ENCODE peak calls at places on chromosomes 5 and 9, in nine cellular contexts. C, U, Y, Q, H, T, D, S and Z are unnamed samples.

GRCh38 chr5:35133186-35133585 is 85.4 kb upstream of the AGXT2 start:
- DNase-seq in U (no peak), S (no peak), C (no peak), Y (no peak), Q (no peak), T (no peak), H (no peak), D (no peak), Z (no peak)

GRCh38 chr5:10627185-10628115 is 63.6 kb downstream of the ANKRD33B start:
- DNase-seq in D (peak), U (peak), Q (peak), S (peak), T (peak), C (peak), H (peak), Y (peak), Z (peak)

GRCh38 chr5:64207978-64208377 is 42.3 kb downstream of the RNF180 start:
- DNase-seq in H (no peak), Q (no peak), C (no peak), Y (no peak), D (no peak), U (no peak), S (no peak), T (no peak), Z (no peak)

GRCh38 chr5:50711280-50711679 is 44.8 kb downstream of the PARP8 start:
- DNase-seq in Q (peak), T (no peak), Y (no peak), C (no peak), H (no peak), D (no peak), S (no peak), U (peak), Z (no peak)

GRCh38 chr9:130144703-130145102 is 27.5 kb upstream of the NCS1 start:
- DNase-seq in Y (no peak), H (no peak), U (no peak), Q (no peak), S (peak), D (no peak), T (no peak), C (peak), Z (no peak)

GRCh38 chr9:97132865-97133264 is 93.9 kb upstream of the CTSV start:
- DNase-seq in U (no peak), D (no peak), T (no peak), S (no peak), H (no peak), Q (no peak), Y (no peak), C (no peak), Z (no peak)

GRCh38 chr5:58286741-58287140 is 173.1 kb downstream of the PLK2 start:
- DNase-seq in Q (no peak), S (no peak), U (no peak), D (no peak), Y (no peak), C (no peak), T (no peak), H (no peak), Z (no peak)

GRCh38 chr5:148740966-148741742 is 85.3 kb upstream of the ADRB2 start:
- DNase-seq in T (peak), S (no peak), U (peak), H (no peak), Y (peak), C (no peak), D (no peak), Q (peak), Z (no peak)

GRCh38 chr5:116939641-116940040 is 365.0 kb upstream of the SEMA6A start:
- DNase-seq in C (no peak), U (no peak), Q (no peak), H (no peak), S (no peak), D (no peak), T (no peak), Y (no peak), Z (no peak)

GRCh38 chr5:143134269-143134668 is 269.2 kb downstream of the NR3C1 start:
- DNase-seq in U (no peak), S (no peak), D (no peak), T (no peak), H (no peak), C (no peak), Q (peak), Y (peak), Z (no peak)

GRCh38 chr5:171336486-171337206 is 27.6 kb downstream of the TLX3 start:
- DNase-seq in U (no peak), C (no peak), T (no peak), S (no peak), D (peak), Y (peak), H (peak), Q (peak), Z (peak)

GRCh38 chr5:19067741-19068140 is 920.3 kb downstream of the CDH18 start:
- DNase-seq in Q (no peak), D (no peak), H (no peak), S (no peak), T (no peak), U (no peak), C (no peak), Y (no peak), Z (no peak)

GRCh38 chr5:157998021-157998504 is 139.1 kb upstream of the CLINT1 start:
- DNase-seq in C (no peak), Y (no peak), S (no peak), Q (peak), D (no peak), H (no peak), T (no peak), U (no peak), Z (peak)

GRCh38 chr9:8338742-8339425 is 539.3 kb upstream of the DMAC1 start:
- DNase-seq in H (no peak), C (no peak), Y (no peak), S (no peak), D (no peak), T (no peak), U (no peak), Q (no peak), Z (no peak)

GRCh38 chr5:31551878-31552277 is 19.8 kb downstream of the C5orf22 start:
- DNase-seq in Y (no peak), U (no peak), D (no peak), H (no peak), C (no peak), T (no peak), S (no peak), Q (no peak), Z (no peak)

GRCh38 chr5:154647760-154648143 is 107.4 kb upstream of the LARP1 start:
- DNase-seq in Y (no peak), Q (no peak), T (no peak), S (no peak), U (no peak), D (no peak), H (no peak), C (no peak), Z (no peak)

GRCh38 chr9:69758001-69758730 is 1.6 kb downstream of the PTAR1 start:
- DNase-seq in H (no peak), Q (no peak), Y (peak), U (no peak), D (no peak), S (no peak), T (no peak), C (no peak), Z (no peak)

GRCh38 chr9:36559036-36559695 is 13.5 kb upstream of the MELK start:
- DNase-seq in C (no peak), H (no peak), U (no peak), T (no peak), Y (no peak), Q (no peak), S (no peak), D (no peak), Z (no peak)

GRCh38 chr5:96172436-96172835 is 210.8 kb upstream of the ELL2 start:
- DNase-seq in U (no peak), D (no peak), Q (no peak), H (no peak), S (no peak), T (no peak), C (no peak), Y (no peak), Z (no peak)

GRCh38 chr5:147479949-147480348 is 29.9 kb downstream of the DPYSL3 start:
- DNase-seq in Q (no peak), D (no peak), C (no peak), T (no peak), H (no peak), Y (no peak), S (no peak), U (no peak), Z (no peak)

GRCh38 chr5:108484035-108484434 is 102.1 kb upstream of the FBXL17 start:
- DNase-seq in U (no peak), D (no peak), S (no peak), C (no peak), T (no peak), H (no peak), Q (no peak), Y (no peak), Z (no peak)

DNA sequence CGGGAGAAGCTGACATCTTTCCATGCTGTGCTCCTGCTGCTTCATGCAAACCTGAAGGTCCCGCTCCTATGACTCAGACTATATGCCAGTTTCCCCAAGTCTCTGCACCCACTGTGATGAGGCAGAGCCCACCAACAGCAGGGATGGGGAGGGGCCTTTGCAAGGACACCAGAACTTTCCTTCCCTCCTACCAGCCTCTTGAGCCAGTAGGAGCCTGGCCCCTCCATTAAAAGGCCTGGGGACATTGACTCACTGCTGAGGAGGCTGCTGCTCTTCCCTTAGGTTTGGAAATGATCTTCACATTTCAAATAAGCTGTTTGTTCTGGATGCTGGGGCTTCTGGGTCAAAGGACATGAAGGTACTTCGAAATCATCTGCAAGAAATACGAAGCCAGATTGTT is 26.1 kb upstream of the CTSL start:
- DNase-seq in Y (no peak), T (no peak), C (no peak), Q (no peak), H (no peak), U (no peak), D (no peak), S (no peak), Z (no peak)
- H3K27ac ChIP-seq in Y (no peak), T (no peak), C (no peak), Q (no peak), H (no peak), U (no peak), D (no peak), S (no peak), Z (no peak)

GRCh38 chr9:16221822-16222547 is 648.5 kb downstream of the BNC2 start:
- DNase-seq in S (no peak), C (no peak), H (no peak), Y (no peak), T (no peak), D (no peak), Q (no peak), U (no peak), Z (no peak)
- H3K27ac ChIP-seq in S (no peak), C (peak), H (no peak), Y (no peak), T (no peak), D (no peak), Q (no peak), U (no peak), Z (no peak)

GRCh38 chr5:172758836-172759149 is 12.2 kb downstream of the DUSP1 start:
- DNase-seq in S (no peak), Y (no peak), U (no peak), D (no peak), Q (no peak), C (no peak), T (no peak), H (no peak), Z (no peak)

GRCh38 chr5:172758077-172758835 is 12.7 kb downstream of the DUSP1 start:
- DNase-seq in H (no peak), D (no peak), Y (peak), Q (peak), T (peak), S (no peak), C (no peak), U (no peak), Z (no peak)

GRCh38 chr5:172756764-172757393 is 14.1 kb downstream of the DUSP1 start:
- DNase-seq in Q (no peak), U (no peak), Y (no peak), H (no peak), C (no peak), D (no peak), S (no peak), T (no peak), Z (no peak)

GRCh38 chr5:172754957-172755356 is 16.0 kb downstream of the DUSP1 start:
- DNase-seq in C (no peak), U (no peak), S (no peak), D (no peak), Y (no peak), Q (no peak), H (no peak), T (no peak), Z (no peak)

DNA sequence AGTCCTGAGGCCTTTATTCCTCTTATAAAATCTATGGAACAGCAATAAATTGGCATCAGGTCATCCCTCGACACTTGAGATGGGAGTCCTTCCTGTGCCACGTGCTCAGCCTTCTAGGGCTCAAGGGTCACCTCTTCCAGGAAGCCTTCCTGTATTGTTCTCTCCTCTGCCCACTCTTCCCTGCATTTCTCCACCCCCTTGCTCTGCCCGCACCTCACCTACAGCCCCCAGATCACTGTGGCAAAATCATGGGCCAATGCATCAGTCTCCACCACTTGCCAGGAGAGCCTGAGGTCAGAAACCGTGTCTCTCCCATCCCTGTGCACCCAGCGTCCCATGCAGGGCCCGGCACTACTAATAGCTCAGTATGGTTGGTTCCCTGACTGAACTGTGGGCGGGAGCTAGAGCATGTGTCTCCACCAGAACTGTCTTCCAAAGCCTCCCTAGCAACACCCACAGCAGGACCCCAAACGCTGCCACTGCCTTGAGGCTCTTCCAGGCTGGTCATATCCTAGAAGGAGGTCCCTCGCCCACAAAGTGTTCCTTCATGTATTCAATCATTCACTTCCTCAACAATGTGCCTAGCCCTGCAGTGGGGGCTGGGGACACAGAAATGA is 13.5 kb downstream of the DUSP1 start:
- DNase-seq in U (no peak), C (no peak), S (no peak), D (no peak), H (no peak), Q (no peak), Y (no peak), T (peak), Z (no peak)
- H3K27ac ChIP-seq in U (no peak), C (peak), S (no peak), D (no peak), H (no peak), Q (no peak), Y (peak), T (peak), Z (no peak)

DNA sequence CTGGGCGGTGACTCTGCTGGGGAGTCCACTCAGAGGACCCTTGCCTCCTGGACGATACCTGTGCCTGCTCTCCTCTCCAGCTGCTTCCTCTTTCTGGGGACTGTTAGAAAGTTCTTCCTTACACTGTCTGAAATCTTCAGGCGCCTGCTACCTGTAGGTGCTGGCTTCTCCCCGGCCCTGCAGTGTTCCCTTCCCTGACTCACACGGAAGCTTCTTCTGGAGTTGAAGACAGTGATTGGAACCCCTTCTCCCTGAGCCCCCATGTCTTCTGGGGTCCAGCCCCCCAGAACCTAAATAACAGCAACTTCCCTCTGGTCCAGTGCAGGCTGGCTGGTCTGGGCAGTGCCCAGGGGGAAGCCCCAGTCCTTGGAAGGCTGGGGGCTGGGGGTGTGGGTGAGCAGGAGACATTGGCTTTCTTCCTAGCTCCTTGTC is 652 bp downstream of the GSN start:
- DNase-seq in Y (peak), S (peak), C (no peak), T (peak), H (no peak), Q (no peak), U (no peak), D (no peak), Z (no peak)
- H3K27ac ChIP-seq in Y (peak), S (peak), C (peak), T (peak), H (peak), Q (peak), U (no peak), D (peak), Z (peak)

DNA sequence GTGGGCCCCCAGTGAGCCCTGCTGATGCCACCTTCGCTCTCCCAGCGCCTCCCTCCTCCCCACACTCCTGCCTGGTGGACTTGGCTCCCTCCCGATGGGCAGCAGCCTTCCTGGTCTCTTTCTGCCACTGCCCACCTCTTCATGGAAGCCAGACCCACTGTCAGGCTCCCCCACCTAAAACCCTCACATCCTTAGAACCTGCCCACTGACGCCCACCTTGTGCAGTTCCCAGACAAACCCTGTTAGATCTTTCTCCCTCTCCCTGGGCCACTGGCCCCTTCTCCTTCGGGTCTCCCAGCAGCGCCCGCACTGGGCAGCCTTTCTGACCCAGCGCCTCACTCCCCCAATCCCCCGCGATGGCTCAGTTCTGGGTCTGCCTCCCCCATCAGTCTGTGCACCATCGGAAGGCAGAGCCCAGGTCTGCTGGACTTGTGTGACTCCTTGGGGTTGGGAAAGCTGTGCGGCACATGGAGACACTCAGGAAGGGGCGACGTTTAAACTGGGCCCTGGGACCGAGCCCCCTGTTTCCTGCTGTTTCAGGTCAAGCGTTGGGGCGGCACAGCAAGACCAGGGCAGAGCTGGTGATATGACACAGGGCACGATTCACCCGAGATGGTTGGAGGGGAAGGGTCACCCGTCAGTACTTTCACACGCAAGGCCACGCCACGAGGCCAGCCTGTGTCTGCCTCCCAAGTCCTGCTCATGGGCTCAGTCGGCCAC is 17.4 kb downstream of the MYMK start:
- DNase-seq in Q (no peak), S (peak), D (no peak), U (no peak), Y (no peak), T (no peak), C (no peak), H (no peak), Z (no peak)
- H3K27ac ChIP-seq in Q (peak), S (no peak), D (no peak), U (no peak), Y (no peak), T (no peak), C (peak), H (no peak), Z (no peak)

GRCh38 chr5:90875456-90875855 is 316.9 kb downstream of the ADGRV1 start:
- DNase-seq in S (no peak), Y (no peak), T (no peak), U (no peak), H (no peak), D (no peak), C (no peak), Q (no peak), Z (no peak)
- H3K27ac ChIP-seq in S (no peak), Y (no peak), T (no peak), U (no peak), H (no peak), D (no peak), C (no peak), Q (no peak), Z (no peak)

DNA sequence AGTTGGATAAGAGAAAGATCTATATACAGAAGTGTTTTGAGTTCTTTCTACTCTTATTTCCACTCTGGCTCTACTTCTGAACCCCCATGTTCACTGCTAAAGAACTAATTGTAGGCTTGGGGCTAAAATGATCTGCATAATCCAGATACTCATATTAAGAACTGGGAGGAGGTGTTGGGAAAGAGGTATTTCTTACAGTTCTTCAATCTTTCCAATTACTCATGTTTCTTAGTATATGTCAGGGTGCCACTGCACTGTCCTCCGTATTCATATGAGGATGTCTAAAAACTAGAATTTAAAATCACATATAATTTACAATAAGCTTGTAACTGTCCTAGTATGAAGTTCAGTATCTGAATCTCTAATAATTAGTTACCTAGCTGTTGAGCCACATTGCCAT is 12.7 kb downstream of the NIPBL start:
- DNase-seq in C (no peak), D (no peak), U (no peak), S (no peak), Y (no peak), H (no peak), T (no peak), Q (no peak), Z (no peak)
- H3K27ac ChIP-seq in C (no peak), D (no peak), U (no peak), S (no peak), Y (no peak), H (no peak), T (no peak), Q (no peak), Z (no peak)

GRCh38 chr5:112475747-112476435 is 56.8 kb upstream of the EPB41L4A start:
- DNase-seq in H (no peak), D (no peak), S (no peak), C (no peak), T (no peak), U (no peak), Q (peak), Y (no peak), Z (no peak)
- H3K27ac ChIP-seq in H (peak), D (peak), S (no peak), C (peak), T (no peak), U (no peak), Q (no peak), Y (no peak), Z (no peak)

GRCh38 chr5:92391-93220 is 638 bp downstream of the PLEKHG4B start:
- DNase-seq in Y (no peak), S (no peak), T (no peak), C (no peak), Q (no peak), U (no peak), D (no peak), H (no peak), Z (no peak)
- H3K27ac ChIP-seq in Y (no peak), S (no peak), T (no peak), C (no peak), Q (no peak), U (no peak), D (no peak), H (no peak), Z (no peak)